ENCODE peak calls at places on chromosome 13, in seven cellular contexts. K, T, Z, U, X, D and W are unnamed samples.

GRCh38 chr13:105915451-105915850 is 620.0 kb downstream of the EFNB2 start:
- DNase-seq in K (no peak), T (no peak), Z (no peak), U (no peak), X (peak), D (no peak), W (no peak)

GRCh38 chr13:99528547-99528946 is 27.3 kb downstream of the TM9SF2 start:
- DNase-seq in K (no peak), T (no peak), Z (no peak), U (no peak), X (no peak), D (no peak), W (no peak)

GRCh38 chr13:68066879-68067513 is 836.9 kb upstream of the PCDH9 start:
- DNase-seq in K (no peak), T (no peak), Z (no peak), U (no peak), X (no peak), D (no peak), W (no peak)

GRCh38 chr13:39887424-39887823 is 232.0 kb downstream of the COG6 start:
- DNase-seq in K (no peak), T (no peak), Z (no peak), U (no peak), X (peak), D (no peak), W (no peak)

GRCh38 chr13:21516806-21517205 is 57.7 kb upstream of the ZDHHC20 start:
- DNase-seq in K (no peak), T (no peak), Z (no peak), U (no peak), X (no peak), D (no peak), W (no peak)

GRCh38 chr13:67776171-67776570 is 546.0 kb upstream of the PCDH9 start:
- DNase-seq in K (no peak), T (no peak), Z (no peak), U (no peak), X (no peak), D (no peak), W (no peak)

GRCh38 chr13:52665325-52665724 is 12.7 kb downstream of the SUGT1 start:
- DNase-seq in K (no peak), T (no peak), Z (peak), U (no peak), X (peak), D (no peak), W (peak)

GRCh38 chr13:67977081-67977480 is 746.9 kb upstream of the PCDH9 start:
- DNase-seq in K (no peak), T (no peak), Z (no peak), U (no peak), X (no peak), D (no peak), W (no peak)

GRCh38 chr13:40562975-40563349 is 103.5 kb downstream of the FOXO1 start:
- DNase-seq in K (no peak), T (no peak), Z (no peak), U (no peak), X (no peak), D (no peak), W (no peak)

GRCh38 chr13:23801141-23801540 is 88.1 kb downstream of the MIPEP start:
- DNase-seq in K (no peak), T (no peak), Z (no peak), U (no peak), X (no peak), D (no peak), W (no peak)

GRCh38 chr13:71935166-71935840 is 68.3 kb upstream of the DACH1 start:
- DNase-seq in K (no peak), T (no peak), Z (no peak), U (no peak), X (no peak), D (no peak), W (no peak)

GRCh38 chr13:33931397-33931987 is 113.5 kb downstream of the RFC3 start:
- DNase-seq in K (no peak), T (no peak), Z (peak), U (no peak), X (peak), D (no peak), W (peak)

GRCh38 chr13:108560092-108560491 is 69.3 kb upstream of the MYO16 start:
- DNase-seq in K (no peak), T (no peak), Z (no peak), U (no peak), X (no peak), D (no peak), W (no peak)

GRCh38 chr13:21243045-21243842 is 66.8 kb downstream of the MRPL57 start:
- DNase-seq in K (no peak), T (no peak), Z (no peak), U (no peak), X (no peak), D (no peak), W (no peak)

GRCh38 chr13:22744688-22745452 is 435.9 kb upstream of the SGCG start:
- DNase-seq in K (no peak), T (no peak), Z (no peak), U (no peak), X (no peak), D (no peak), W (peak)

GRCh38 chr13:39159971-39160370 is 121.7 kb downstream of the NHLRC3 start:
- DNase-seq in K (no peak), T (no peak), Z (no peak), U (no peak), X (no peak), D (no peak), W (no peak)

GRCh38 chr13:97749174-97749573 is 204.3 kb upstream of the IPO5 start:
- DNase-seq in K (no peak), T (no peak), Z (no peak), U (no peak), X (no peak), D (no peak), W (peak)

GRCh38 chr13:57878291-57878690 is 246.7 kb downstream of the PCDH17 start:
- DNase-seq in K (no peak), T (no peak), Z (no peak), U (no peak), X (no peak), D (no peak), W (no peak)

GRCh38 chr13:30572859-30573275 is 44.9 kb upstream of the USPL1 start:
- DNase-seq in K (no peak), T (no peak), Z (peak), U (no peak), X (peak), D (no peak), W (peak)

GRCh38 chr13:27354379-27354778 is 70.0 kb upstream of the GTF3A start:
- DNase-seq in K (no peak), T (no peak), Z (peak), U (no peak), X (peak), D (no peak), W (no peak)